ENCODE peak calls at places on chromosomes 7 and 10, in eight cellular contexts. L is stimulated activated CD4-positive, alpha-beta T cell treated with anti-CD3 and anti-CD28 coated beads, Interleukin-15, amount 100 ng/mL, for 24 hours; Y is memory B cell; X is HT1080; G is SW 1271; S is LoVo; O is AG09309; N is pons. R is an unnamed sample.

GRCh38 chr7:53458636-53459035 is 423.2 kb downstream of the POM121L12 start:
- DNase-seq in L (no peak), Y (no peak), X (no peak), G (no peak), S (no peak), O (no peak), N (no peak), R (no peak)

GRCh38 chr7:36962367-36962766 is 238.1 kb upstream of the AOAH start:
- DNase-seq in L (no peak), Y (no peak), X (peak), G (no peak), S (no peak), O (no peak), N (no peak), R (no peak)

GRCh38 chr7:78677391-78677790 is 776.1 kb downstream of the MAGI2 start:
- DNase-seq in L (no peak), Y (no peak), X (no peak), G (no peak), S (no peak), O (peak), N (no peak), R (no peak)

GRCh38 chr10:119614686-119615085 is 17.9 kb upstream of the TIAL1 start:
- DNase-seq in L (no peak), Y (no peak), X (no peak), G (no peak), S (no peak), O (no peak), N (no peak), R (no peak)

GRCh38 chr7:137001041-137001440 is 132.6 kb downstream of the CHRM2 start:
- DNase-seq in L (no peak), Y (no peak), X (no peak), G (no peak), S (no peak), O (no peak), N (no peak), R (no peak)

GRCh38 chr10:114166053-114166452 is 8.0 kb downstream of the CCDC186 start:
- DNase-seq in L (no peak), Y (no peak), X (no peak), G (no peak), S (peak), O (no peak), N (no peak), R (peak)

GRCh38 chr10:78173360-78174020 is 139.8 kb downstream of the RPS24 start:
- DNase-seq in L (no peak), Y (no peak), X (no peak), G (no peak), S (no peak), O (no peak), N (no peak), R (no peak)

GRCh38 chr7:471191-471865 is 48.3 kb downstream of the PDGFA start:
- DNase-seq in L (no peak), Y (no peak), X (no peak), G (no peak), S (no peak), O (no peak), N (no peak), R (no peak)

GRCh38 chr10:48608279-48608681 is 3.4 kb upstream of the ARHGAP22 start:
- DNase-seq in L (peak), Y (peak), X (peak), G (peak), S (peak), O (no peak), N (peak), R (peak)

GRCh38 chr7:49014870-49015269 is 90.5 kb downstream of the CDC14C start:
- DNase-seq in L (no peak), Y (no peak), X (no peak), G (no peak), S (peak), O (no peak), N (no peak), R (no peak)

GRCh38 chr10:127148066-127148932 is 48.1 kb downstream of the INSYN2A start:
- DNase-seq in L (no peak), Y (no peak), X (peak), G (peak), S (no peak), O (no peak), N (no peak), R (no peak)

GRCh38 chr7:76346778-76347177 is 12.0 kb downstream of the YWHAG start:
- DNase-seq in L (no peak), Y (no peak), X (no peak), G (no peak), S (no peak), O (no peak), N (no peak), R (no peak)

GRCh38 chr7:63043657-63044543 is 954.7 kb upstream of the ZNF722 start:
- DNase-seq in L (no peak), Y (no peak), X (no peak), G (no peak), S (no peak), O (no peak), N (no peak), R (no peak)

GRCh38 chr10:14578060-14578952 is 196.4 kb downstream of the FAM107B start:
- DNase-seq in L (no peak), Y (no peak), X (peak), G (no peak), S (no peak), O (no peak), N (no peak), R (no peak)

GRCh38 chr10:71638087-71638576 is 81.4 kb downstream of the C10orf105 start:
- DNase-seq in L (no peak), Y (no peak), X (no peak), G (no peak), S (peak), O (no peak), N (no peak), R (peak)

GRCh38 chr7:33395340-33395739 is 266.0 kb downstream of the BBS9 start:
- DNase-seq in L (no peak), Y (no peak), X (no peak), G (no peak), S (no peak), O (no peak), N (no peak), R (no peak)

GRCh38 chr7:28662236-28662635 is 249.9 kb downstream of the CREB5 start:
- DNase-seq in L (no peak), Y (no peak), X (no peak), G (no peak), S (no peak), O (no peak), N (no peak), R (no peak)

GRCh38 chr10:77872947-77873557 is 53.5 kb downstream of the DLG5 start:
- DNase-seq in L (no peak), Y (no peak), X (no peak), G (no peak), S (no peak), O (no peak), N (no peak), R (no peak)

GRCh38 chr10:102133373-102134195 is 744 bp downstream of the PPRC1 start:
- DNase-seq in L (peak), Y (no peak), X (peak), G (peak), S (peak), O (no peak), N (peak), R (peak)

GRCh38 chr10:69317175-69318086 is 39.1 kb downstream of the HK1 start:
- DNase-seq in L (peak), Y (no peak), X (no peak), G (no peak), S (no peak), O (no peak), N (no peak), R (peak)

GRCh38 chr10:62708569-62708968 is 96.0 kb upstream of the ADO start:
- DNase-seq in L (no peak), Y (no peak), X (no peak), G (no peak), S (no peak), O (no peak), N (peak), R (no peak)

GRCh38 chr7:44285561-44285960 is 39.8 kb downstream of the CAMK2B start:
- DNase-seq in L (peak), Y (no peak), X (no peak), G (no peak), S (no peak), O (no peak), N (no peak), R (no peak)

GRCh38 chr7:32500922-32501341 is 5.6 kb downstream of the AVL9 start:
- DNase-seq in L (no peak), Y (no peak), X (peak), G (no peak), S (peak), O (no peak), N (peak), R (no peak)

GRCh38 chr10:132558516-132559413 is 21.2 kb downstream of the INPP5A start:
- DNase-seq in L (no peak), Y (peak), X (no peak), G (no peak), S (no peak), O (no peak), N (no peak), R (no peak)

R was measured in small intestine.